ENCODE peak calls at places on chromosomes 12 and 14, in seven cellular contexts. Q is COR-L47; I is WERI-Rb-1; K is GM13977; S is lower leg skin; P is stimulated activated CD8-positive, alpha-beta memory T cell treated with anti-CD3 and anti-CD28 coated beads, Interleukin-7, amount 100 ng/mL, for 24 hours; Y is pancreas. A is an unnamed sample.

GRCh38 chr14:24848427-24848826 is 201.5 kb downstream of the STXBP6 start:
- DNase-seq in Q (no peak), I (no peak), K (no peak), S (no peak), P (no peak), Y (no peak), A (no peak)

GRCh38 chr14:73752297-73752992 is 38.3 kb upstream of the PNMA1 start:
- DNase-seq in Q (no peak), I (no peak), K (no peak), S (peak), P (no peak), Y (peak), A (peak)

GRCh38 chr12:99767809-99768208 is 120.3 kb downstream of the GARIN6 start:
- DNase-seq in Q (peak), I (no peak), K (no peak), S (no peak), P (no peak), Y (no peak), A (peak)

GRCh38 chr12:51905507-51906438 is 1.5 kb upstream of the ACVRL1 start:
- DNase-seq in Q (no peak), I (no peak), K (no peak), S (peak), P (no peak), Y (no peak), A (no peak)

GRCh38 chr12:54126696-54127537 is 61.9 kb downstream of the SMUG1 start:
- DNase-seq in Q (no peak), I (peak), K (no peak), S (peak), P (no peak), Y (peak), A (no peak)

GRCh38 chr12:64889434-64890216 is 65.2 kb downstream of the TBC1D30 start:
- DNase-seq in Q (no peak), I (no peak), K (no peak), S (no peak), P (no peak), Y (no peak), A (no peak)

GRCh38 chr14:22478247-22478646 is 110.8 kb downstream of the DAD1 start:
- DNase-seq in Q (no peak), I (peak), K (no peak), S (no peak), P (no peak), Y (no peak), A (no peak)

GRCh38 chr12:29255061-29255460 is 106.0 kb downstream of the FAR2 start:
- DNase-seq in Q (no peak), I (peak), K (no peak), S (no peak), P (no peak), Y (no peak), A (no peak)

GRCh38 chr14:91177797-91178147 is 63.9 kb downstream of the DGLUCY start:
- DNase-seq in Q (no peak), I (no peak), K (no peak), S (no peak), P (no peak), Y (no peak), A (no peak)